ENCODE peak calls at places on chromosomes 6 and 20, in seven cellular contexts. N, E, O, S, Z, L and D are unnamed samples.

GRCh38 chr20:58071500-58071804 is 157.0 kb downstream of the ANKRD60 start:
- DNase-seq in N (no peak), E (no peak), O (no peak), S (no peak), Z (no peak), L (no peak), D (no peak)

GRCh38 chr6:111580826-111581505 is 24.7 kb downstream of the TRAF3IP2 start:
- DNase-seq in N (peak; percentile 34), E (peak; percentile 39), O (peak; percentile 26), S (no peak), Z (no peak), L (no peak), D (no peak)

GRCh38 chr6:39082310-39082709 is 32.7 kb downstream of the SAYSD1 start:
- DNase-seq in N (no peak), E (no peak), O (no peak), S (no peak), Z (no peak), L (no peak), D (no peak)

GRCh38 chr6:32852018-32852843 is 1.3 kb downstream of the TAP1 start:
- DNase-seq in N (peak; percentile 15), E (no peak), O (no peak), S (peak; percentile 54), Z (no peak), L (peak; percentile 25), D (no peak)

GRCh38 chr20:62822788-62823651 is 6.2 kb downstream of the COL9A3 start:
- DNase-seq in N (no peak), E (peak; percentile 11), O (no peak), S (no peak), Z (no peak), L (peak; percentile 48), D (no peak)

GRCh38 chr6:162184465-162184864 is 543.1 kb downstream of the PRKN start:
- DNase-seq in N (no peak), E (no peak), O (no peak), S (no peak), Z (no peak), L (peak; percentile 37), D (no peak)

GRCh38 chr20:25044660-25045342 is 13.1 kb downstream of the ACSS1 start:
- DNase-seq in N (no peak), E (no peak), O (no peak), S (no peak), Z (no peak), L (no peak), D (no peak)

GRCh38 chr20:40962733-40963504 is 65.7 kb upstream of the TOP1 start:
- DNase-seq in N (peak; percentile 72), E (peak; percentile 44), O (peak; percentile 62), S (peak; percentile 69), Z (peak; percentile 56), L (peak; percentile 64), D (peak; percentile 56)

GRCh38 chr6:168583821-168584220 is 142.8 kb downstream of the SMOC2 start:
- DNase-seq in N (no peak), E (no peak), O (no peak), S (no peak), Z (no peak), L (peak; percentile 38), D (no peak)

GRCh38 chr6:99905209-99906106 is 88.6 kb downstream of the MCHR2 start:
- DNase-seq in N (peak; percentile 40), E (peak; percentile 56), O (no peak), S (no peak), Z (no peak), L (peak; percentile 59), D (peak; percentile 50)

GRCh38 chr6:18507018-18507415 is 119.9 kb downstream of the RNF144B start:
- DNase-seq in N (no peak), E (no peak), O (no peak), S (no peak), Z (no peak), L (no peak), D (no peak)

GRCh38 chr6:44800171-44800671 is 412.7 kb downstream of the CDC5L start:
- DNase-seq in N (peak; percentile 86), E (peak; percentile 65), O (no peak), S (peak; percentile 20), Z (peak; percentile 43), L (peak; percentile 74), D (peak; percentile 48)

GRCh38 chr20:38033330-38034107 is at the start of the genes RPRD1B and TTI1:
- DNase-seq in N (peak; percentile 89), E (peak; percentile 84), O (peak; percentile 90), S (peak; percentile 93), Z (peak; percentile 89), L (peak; percentile 88), D (peak; percentile 91)

GRCh38 chr6:89792881-89793280 is 26.7 kb downstream of the MDN1 start:
- DNase-seq in N (peak; percentile 38), E (peak; percentile 16), O (no peak), S (no peak), Z (no peak), L (no peak), D (peak; percentile 7)

GRCh38 chr6:6559994-6560393 is 28.5 kb upstream of the LY86 start:
- DNase-seq in N (no peak), E (no peak), O (no peak), S (no peak), Z (no peak), L (no peak), D (peak; percentile 30)

GRCh38 chr6:90691823-90692222 is 105.0 kb upstream of the MAP3K7 start:
- DNase-seq in N (no peak), E (no peak), O (no peak), S (no peak), Z (no peak), L (no peak), D (peak; percentile 6)

GRCh38 chr6:117591405-117591804 is 10.9 kb downstream of the GOPC start:
- DNase-seq in N (peak; percentile 24), E (peak; percentile 43), O (no peak), S (no peak), Z (no peak), L (no peak), D (no peak)

GRCh38 chr6:130575971-130576370 is 210.2 kb downstream of the TMEM200A start:
- DNase-seq in N (no peak), E (no peak), O (no peak), S (no peak), Z (no peak), L (no peak), D (no peak)

GRCh38 chr20:54044156-54044555 is 26.2 kb downstream of the BCAS1 start:
- DNase-seq in N (peak; percentile 81), E (peak; percentile 51), O (no peak), S (no peak), Z (no peak), L (peak; percentile 21), D (peak; percentile 62)

GRCh38 chr6:80338201-80338836 is 231.8 kb downstream of the BCKDHB start:
- DNase-seq in N (peak; percentile 61), E (peak; percentile 54), O (peak; percentile 72), S (peak; percentile 28), Z (no peak), L (peak; percentile 70), D (peak; percentile 29)

GRCh38 chr6:56618050-56618449 is 24.6 kb downstream of the DST start:
- DNase-seq in N (no peak), E (no peak), O (no peak), S (no peak), Z (peak; percentile 55), L (no peak), D (no peak)

GRCh38 chr6:14211596-14211961 is 94.0 kb downstream of the CD83 start:
- DNase-seq in N (peak; percentile 61), E (peak; percentile 37), O (peak; percentile 62), S (peak; percentile 66), Z (no peak), L (peak; percentile 43), D (no peak)

GRCh38 chr20:38970302-38970701 is 8.2 kb downstream of the DHX35 start:
- DNase-seq in N (peak; percentile 13), E (peak; percentile 88), O (no peak), S (no peak), Z (no peak), L (no peak), D (peak; percentile 73)

GRCh38 chr6:93624408-93624807 is 205.0 kb upstream of the EPHA7 start:
- DNase-seq in N (peak; percentile 2), E (no peak), O (no peak), S (no peak), Z (no peak), L (no peak), D (no peak)
- H3K4me3 ChIP-seq in N (no peak overlapping the region), E (no peak overlapping the region), O (no peak overlapping the region), S (no peak overlapping the region), Z (no peak overlapping the region), L (no peak overlapping the region), D (no peak overlapping the region)

DNA sequence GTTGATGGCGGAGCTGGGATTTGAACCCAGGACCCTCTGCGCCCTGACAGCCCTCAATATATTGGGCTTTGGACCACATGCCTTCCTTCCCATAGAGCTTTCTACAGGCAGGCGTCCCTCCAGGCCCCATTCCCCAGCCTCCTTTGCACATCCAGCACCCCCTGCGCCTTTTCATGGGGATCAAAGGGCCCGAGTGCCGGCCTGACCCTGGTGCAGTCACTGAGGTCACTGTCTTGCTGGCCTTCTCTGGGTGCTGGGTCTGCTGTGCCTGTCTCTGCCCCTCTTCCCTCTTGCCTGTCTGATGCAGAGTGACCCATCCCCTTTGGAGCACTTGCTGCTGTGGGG is 1.7 kb downstream of the OPRL1 start:
- DNase-seq in N (no peak), E (no peak), O (no peak), S (no peak), Z (no peak), L (no peak), D (no peak)
- H3K27me3 ChIP-seq in N (peaks cover 30% of the 10 kb centered on the region), E (peaks cover 38% of the 10 kb centered on the region), O (peaks cover 27% of the 10 kb centered on the region), S (no peaks in the 10 kb centered on the region), Z (peaks cover 9% of the 10 kb centered on the region), L (peaks cover 9% of the 10 kb centered on the region), D (peaks cover 7% of the 10 kb centered on the region)

GRCh38 chr6:3259491-3259958 is 778 bp downstream of the PSMG4 start:
- DNase-seq in N (peak; percentile 31), E (peak; percentile 41), O (peak; percentile 33), S (peak; percentile 41), Z (no peak), L (peak; percentile 51), D (peak; percentile 54)

GRCh38 chr6:3261518-3261820 is 2.7 kb downstream of the PSMG4 start:
- DNase-seq in N (no peak), E (no peak), O (no peak), S (no peak), Z (no peak), L (no peak), D (no peak)

GRCh38 chr6:3260772-3261517 is 2.2 kb downstream of the PSMG4 start:
- DNase-seq in N (no peak), E (no peak), O (no peak), S (peak; percentile 22), Z (no peak), L (no peak), D (no peak)

GRCh38 chr6:3258720-3259490 is at the start of gene PSMG4:
- DNase-seq in N (peak; percentile 92), E (peak; percentile 82), O (peak; percentile 98), S (peak; percentile 98), Z (peak; percentile 87), L (peak; percentile 94), D (peak; percentile 86)

GRCh38 chr6:3260296-3260695 is 1.5 kb downstream of the PSMG4 start:
- DNase-seq in N (no peak), E (no peak), O (no peak), S (no peak), Z (no peak), L (no peak), D (no peak)
- H3K4me3 ChIP-seq in N (no peak overlapping the region), E (no peak overlapping the region), O (no peak overlapping the region), S (peak overlapping the region; percentile 58), Z (no peak overlapping the region), L (no peak overlapping the region), D (no peak overlapping the region)

GRCh38 chr6:10384719-10385511 is 30.0 kb downstream of the TFAP2A start:
- DNase-seq in N (no peak), E (no peak), O (no peak), S (no peak), Z (no peak), L (no peak), D (no peak)
- H3K27me3 ChIP-seq in N (peaks cover 100% of the 10 kb centered on the region), E (peaks cover 86% of the 10 kb centered on the region), O (peaks cover 100% of the 10 kb centered on the region), S (peaks cover 2% of the 10 kb centered on the region), Z (peaks cover 32% of the 10 kb centered on the region), L (peaks cover 47% of the 10 kb centered on the region), D (no peaks in the 10 kb centered on the region)

GRCh38 chr6:40586800-40587201 is 363 bp downstream of the LRFN2 start:
- DNase-seq in N (no peak), E (no peak), O (no peak), S (peak; percentile 43), Z (no peak), L (no peak), D (no peak)
- H3K4me3 ChIP-seq in N (peak overlapping the region; percentile 39), E (no peak overlapping the region), O (peak overlapping the region; percentile 32), S (peak overlapping the region; percentile 33), Z (peak overlapping the region; percentile 38), L (no peak overlapping the region), D (no peak overlapping the region)